ENCODE peak calls at places on chromosomes 1 and 21, in four cellular contexts. B is spleen, L is adrenal gland, D is heart left ventricle. A is an unnamed sample.

GRCh38 chr1:176157995-176158394 is 49.1 kb downstream of the COP1 start:
- DNase-seq in B (no peak), L (no peak), D (no peak), A (peak)

GRCh38 chr1:201752333-201752732 is 76.6 kb upstream of the IPO9 start:
- DNase-seq in B (no peak), L (no peak), D (no peak), A (no peak)

GRCh38 chr1:201268604-201269151 is 14.6 kb upstream of the PKP1 start:
- DNase-seq in B (peak), L (no peak), D (no peak), A (no peak)

GRCh38 chr1:30232288-30232899 is 491.0 kb downstream of the MATN1 start:
- DNase-seq in B (no peak), L (no peak), D (no peak), A (peak)

GRCh38 chr1:41387667-41388091 is 26.4 kb downstream of the FOXO6 start:
- DNase-seq in B (no peak), L (peak), D (peak), A (no peak)

GRCh38 chr1:8294170-8294697 is 23.7 kb upstream of the SLC45A1 start:
- DNase-seq in B (no peak), L (no peak), D (no peak), A (no peak)

GRCh38 chr1:121516279-121516967 is 331.6 kb downstream of the SRGAP2C start:
- DNase-seq in B (peak), L (no peak), D (peak), A (no peak)

GRCh38 chr1:96309783-96310182 is 411.8 kb upstream of the PTBP2 start:
- DNase-seq in B (no peak), L (no peak), D (no peak), A (no peak)

GRCh38 chr1:172941945-172942344 is 108.8 kb downstream of the TNFSF18 start:
- DNase-seq in B (no peak), L (no peak), D (no peak), A (no peak)

GRCh38 chr21:16563795-16564194 is 834.0 kb downstream of the USP25 start:
- DNase-seq in B (no peak), L (no peak), D (peak), A (no peak)

GRCh38 chr1:66270122-66270812 is 263.7 kb upstream of the SGIP1 start:
- DNase-seq in B (no peak), L (no peak), D (no peak), A (no peak)

GRCh38 chr1:229225331-229225782 is 45.6 kb upstream of the RAB4A start:
- DNase-seq in B (no peak), L (no peak), D (no peak), A (no peak)

GRCh38 chr1:181190362-181191035 is 102.0 kb downstream of the IER5 start:
- DNase-seq in B (no peak), L (no peak), D (no peak), A (no peak)

GRCh38 chr1:9687876-9688582 is 36.5 kb downstream of the PIK3CD start:
- DNase-seq in B (peak), L (no peak), D (no peak), A (no peak)

GRCh38 chr1:46362158-46362557 is 21.6 kb downstream of the NSUN4 start:
- DNase-seq in B (no peak), L (no peak), D (no peak), A (no peak)

GRCh38 chr1:160432371-160432786 is 32.0 kb downstream of the VANGL2 start:
- DNase-seq in B (no peak), L (no peak), D (no peak), A (no peak)
- TF ChIP-seq POLR2A in B (no peak), L (no peak), D (no peak), A (no peak)

DNA sequence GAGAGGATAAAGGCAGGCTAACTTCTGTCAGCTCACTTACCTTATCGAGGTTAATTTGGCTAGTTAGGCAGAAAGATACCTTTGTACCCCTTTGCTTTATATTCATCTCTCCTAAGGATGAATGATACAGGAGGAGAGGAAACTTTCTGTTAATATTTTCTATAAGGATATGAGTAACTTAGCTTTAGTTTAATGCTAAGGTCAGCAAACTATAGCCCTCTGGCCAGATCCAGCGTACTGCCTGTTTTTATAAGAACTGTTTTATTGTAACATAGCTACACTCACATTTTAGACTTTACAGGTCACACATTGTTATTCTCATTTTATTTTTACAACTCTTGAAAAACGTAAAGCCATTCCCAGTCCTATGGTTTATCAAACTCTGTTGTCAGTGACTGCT is 18.1 kb downstream of the DHX9 start:
- DNase-seq in B (no peak), L (no peak), D (no peak), A (no peak)
- TF ChIP-seq POLR2A in B (no peak), L (no peak), D (no peak), A (no peak)

GRCh38 chr1:84406209-84406917 is 8.1 kb downstream of the DNASE2B start:
- DNase-seq in B (no peak), L (no peak), D (no peak), A (no peak)

GRCh38 chr1:84412316-84412942 is 14.1 kb downstream of the DNASE2B start:
- DNase-seq in B (no peak), L (no peak), D (no peak), A (no peak)

GRCh38 chr1:84410328-84411107 is 12.2 kb downstream of the DNASE2B start:
- DNase-seq in B (no peak), L (no peak), D (no peak), A (no peak)

GRCh38 chr1:84407524-84408318 is 9.4 kb downstream of the DNASE2B start:
- DNase-seq in B (no peak), L (no peak), D (no peak), A (no peak)

GRCh38 chr1:84409888-84410287 is 11.6 kb downstream of the DNASE2B start:
- DNase-seq in B (no peak), L (no peak), D (no peak), A (no peak)
- TF ChIP-seq POLR2A in B (no peak), L (no peak), D (no peak), A (no peak)

GRCh38 chr1:230867903-230868735 is at the start of gene C1orf198:
- DNase-seq in B (peak), L (peak), D (peak), A (peak)
- TF ChIP-seq POLR2A in B (no peak), L (peak), D (no peak), A (peak)

DNA sequence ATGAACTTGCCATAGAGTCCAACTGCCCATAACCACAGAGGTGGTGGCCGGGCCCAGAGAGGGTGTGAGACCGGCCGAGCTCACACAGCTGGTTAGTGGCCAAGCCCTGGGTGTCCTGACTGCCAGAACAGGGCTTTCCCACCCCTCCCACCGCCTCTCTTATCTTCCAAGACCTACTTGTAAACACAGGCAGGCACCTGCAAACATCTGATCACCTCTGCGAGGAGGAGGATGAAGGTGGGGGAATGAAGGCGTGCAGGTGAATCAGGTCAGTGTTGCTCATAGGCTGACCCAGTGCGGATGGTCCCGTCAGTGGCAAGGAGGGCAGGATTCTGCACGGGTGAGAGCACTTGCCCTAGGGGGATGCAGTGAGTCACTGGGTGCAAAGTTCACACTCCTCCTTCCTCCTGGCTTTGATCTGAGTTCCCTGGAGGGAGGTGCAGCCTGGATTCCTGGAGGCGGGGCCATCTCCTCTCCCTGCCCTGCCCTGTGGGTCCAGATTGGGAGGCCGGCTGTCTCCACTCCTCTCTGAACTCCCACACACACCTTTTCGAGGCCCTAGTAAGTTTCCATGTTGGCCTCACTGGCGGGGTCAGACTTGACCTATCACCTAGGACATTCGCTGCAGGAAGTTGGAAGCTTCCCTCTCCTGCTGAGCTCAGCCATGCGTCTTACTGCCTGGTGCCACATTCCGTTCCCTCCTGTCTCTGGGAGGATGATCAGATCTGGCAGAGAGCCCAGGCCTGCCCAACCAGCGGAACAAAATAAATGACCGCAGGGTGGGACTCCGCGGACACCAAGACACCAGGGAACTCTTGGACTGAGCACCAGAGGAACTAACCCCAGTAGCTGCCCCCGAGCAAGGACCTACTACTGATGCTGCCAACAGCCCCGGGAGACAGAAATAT is 7.3 kb downstream of the UQCRHL start:
- DNase-seq in B (no peak), L (peak), D (no peak), A (no peak)
- TF ChIP-seq POLR2A in B (no peak), L (no peak), D (no peak), A (no peak)

DNA sequence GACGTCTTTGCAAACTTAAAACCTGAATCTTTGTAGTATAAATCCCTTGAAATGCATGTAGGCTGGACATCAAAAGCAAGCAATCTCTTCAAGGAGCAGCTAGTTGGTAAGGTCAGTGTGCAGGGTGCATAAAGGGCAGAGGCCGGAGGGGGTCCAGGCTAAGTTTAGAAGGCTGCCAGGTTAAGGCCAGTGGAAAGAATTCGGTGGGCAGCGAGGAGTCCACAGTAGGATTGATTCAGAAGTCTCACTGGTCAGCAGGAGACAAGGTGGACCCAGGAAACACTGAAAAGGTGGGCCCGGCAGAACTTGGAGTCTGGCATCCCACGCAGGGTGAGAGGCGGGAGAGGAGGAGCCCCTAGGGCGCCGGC is 390 bp upstream of the PCSK9 start:
- DNase-seq in B (no peak), L (no peak), D (no peak), A (no peak)
- TF ChIP-seq POLR2A in B (no peak), L (no peak), D (no peak), A (no peak)

DNA sequence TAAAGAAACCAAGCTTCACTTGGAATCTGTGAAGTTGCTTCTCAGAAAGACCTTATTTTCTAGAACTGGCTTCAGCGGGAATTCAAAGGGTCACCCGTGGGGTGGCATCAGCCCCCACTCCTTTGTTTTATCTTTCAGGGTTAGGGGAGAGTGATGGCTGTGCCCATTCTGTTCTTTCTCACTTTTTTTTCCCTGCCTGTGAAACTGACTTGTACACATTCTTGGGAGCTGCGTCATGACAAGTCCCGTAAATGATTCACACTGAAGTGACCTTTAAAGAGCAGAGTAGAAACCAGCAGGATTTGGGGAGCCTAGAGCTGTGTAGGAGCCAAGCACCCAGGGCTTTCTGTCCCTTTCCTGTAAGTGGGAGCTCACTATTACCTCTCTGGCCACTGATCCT is 43.8 kb downstream of the SLC44A3 start:
- DNase-seq in B (no peak), L (peak), D (no peak), A (no peak)
- TF ChIP-seq POLR2A in B (no peak), L (no peak), D (no peak), A (no peak)

GRCh38 chr1:161398900-161399256 is 31.2 kb upstream of the CFAP126 start:
- DNase-seq in B (no peak), L (no peak), D (no peak), A (no peak)

GRCh38 chr1:161404051-161404597 is 36.4 kb upstream of the CFAP126 start:
- DNase-seq in B (no peak), L (no peak), D (no peak), A (no peak)

GRCh38 chr1:161402446-161402845 is 34.8 kb upstream of the CFAP126 start:
- DNase-seq in B (no peak), L (no peak), D (no peak), A (no peak)

DNA sequence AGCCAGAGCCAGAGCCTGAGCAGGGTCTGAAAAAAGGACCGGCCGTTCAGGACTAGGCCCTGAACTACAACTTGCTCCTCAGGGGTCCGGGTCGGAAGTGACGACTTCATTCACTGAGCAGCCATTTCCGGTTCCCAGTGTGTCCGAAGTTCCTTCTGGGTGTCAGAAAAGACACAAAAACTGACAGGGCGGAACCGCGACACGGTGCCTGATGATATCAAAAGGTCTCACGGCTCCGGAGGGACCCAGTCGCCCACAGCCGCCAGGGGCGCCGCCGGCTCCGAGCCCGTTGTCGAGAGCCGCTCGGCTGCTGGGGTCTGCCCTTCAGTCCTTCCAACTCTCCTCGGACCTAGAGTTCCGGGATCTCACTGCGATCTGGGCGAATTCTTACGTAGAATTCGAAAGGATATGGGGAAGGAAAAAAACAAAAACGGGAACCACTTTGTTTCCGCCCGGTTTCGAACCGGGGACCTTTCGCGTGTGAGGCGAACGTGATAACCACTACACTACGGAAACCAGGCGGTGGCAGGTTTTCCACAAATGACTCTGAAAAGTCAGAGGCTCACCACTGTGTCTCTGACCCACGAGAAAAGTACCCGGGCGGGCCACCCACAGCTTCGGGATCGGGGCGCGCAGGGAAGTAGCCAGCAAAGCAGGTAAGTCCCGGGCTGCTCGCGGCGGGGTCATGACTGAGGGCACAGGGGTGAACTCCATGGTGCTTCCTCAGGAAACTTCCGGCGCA is 31.8 kb upstream of the CFAP126 start:
- DNase-seq in B (peak), L (peak), D (peak), A (peak)
- TF ChIP-seq POLR2A in B (peak), L (peak), D (no peak), A (peak)

GRCh38 chr1:38095337-38096030 is 48.9 kb upstream of the POU3F1 start:
- DNase-seq in B (peak), L (no peak), D (no peak), A (no peak)

GRCh38 chr1:38097256-38097655 is 50.7 kb upstream of the POU3F1 start:
- DNase-seq in B (peak), L (no peak), D (no peak), A (no peak)

GRCh38 chr1:38093569-38094520 is 47.3 kb upstream of the POU3F1 start:
- DNase-seq in B (peak), L (no peak), D (no peak), A (no peak)

GRCh38 chr1:38092256-38092655 is 45.7 kb upstream of the POU3F1 start:
- DNase-seq in B (no peak), L (no peak), D (no peak), A (no peak)

DNA sequence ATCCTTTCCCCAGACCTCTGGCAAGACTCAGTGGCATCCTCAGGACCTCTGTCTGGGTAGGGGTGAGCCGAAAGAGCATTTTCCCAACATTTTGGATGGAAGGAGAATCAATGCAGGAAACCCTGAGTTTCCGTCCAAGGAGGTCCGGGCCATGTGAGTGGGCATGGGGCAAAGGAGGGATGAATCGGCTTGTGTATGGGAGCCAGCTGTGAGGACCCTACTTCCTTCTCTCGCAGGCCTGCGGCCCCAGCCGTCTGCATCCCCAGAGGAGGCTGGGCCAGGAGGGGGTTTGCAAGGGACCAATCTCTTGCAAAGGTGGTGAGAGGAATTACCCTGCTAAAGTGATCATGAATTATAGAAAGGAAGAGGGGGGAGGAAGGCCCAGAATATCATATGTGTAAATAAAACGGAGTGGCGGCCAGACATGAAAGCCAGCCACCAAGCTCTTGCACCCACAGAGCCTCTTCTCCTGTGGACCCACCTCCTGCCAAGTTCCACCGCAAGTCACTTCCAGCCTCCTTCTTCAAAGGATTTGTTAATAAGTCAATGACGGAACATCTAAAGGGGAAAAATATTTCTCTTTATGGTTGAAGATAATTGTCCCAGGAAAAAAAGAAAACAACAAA is 48.2 kb upstream of the POU3F1 start:
- DNase-seq in B (peak), L (no peak), D (no peak), A (no peak)
- TF ChIP-seq POLR2A in B (no peak), L (no peak), D (no peak), A (no peak)

GRCh38 chr1:28510350-28511223 is 4.7 kb downstream of the RCC1 start:
- DNase-seq in B (no peak), L (no peak), D (no peak), A (no peak)
- TF ChIP-seq POLR2A in B (no peak), L (no peak), D (no peak), A (peak)

A was measured in erythroblast.